ENCODE peak calls at places on chromosomes 6 and 20, in ten cellular contexts. P is A549; O is caudate nucleus; J is amniotic epithelial cell; N is kidney; T is GM04504; B is activated naive CD8-positive, alpha-beta T cell treated with anti-CD3 and anti-CD28 coated beads, Interleukin-2, amount 50 U/mL, for 24 hours; H is NCI-H510A treated with DMSO at 0.1 percent for 48 hours; I is NCI-H2171; Z is cardiac muscle cell. E is an unnamed sample.

GRCh38 chr20:19335916-19336315 is 123.5 kb downstream of the SLC24A3 start:
- DNase-seq in N (no peak), J (no peak), P (no peak), T (no peak), H (no peak), I (no peak), B (no peak), Z (no peak), O (no peak), E (no peak)

GRCh38 chr6:33761922-33762629 is 15.4 kb upstream of the IP6K3 start:
- DNase-seq in B (peak), Z (peak), J (peak), N (peak), I (no peak), P (peak), T (no peak), O (peak), H (peak), E (peak)

GRCh38 chr6:105740946-105741605 is 338.2 kb upstream of the PREP start:
- DNase-seq in H (no peak), O (no peak), Z (no peak), B (no peak), P (no peak), I (no peak), T (no peak), J (no peak), N (no peak), E (no peak)

GRCh38 chr20:17449039-17449438 is 82.1 kb downstream of the BFSP1 start:
- DNase-seq in J (no peak), P (no peak), I (no peak), T (no peak), O (no peak), N (no peak), Z (no peak), B (no peak), H (no peak), E (no peak)

GRCh38 chr20:46087161-46087560 is 2.6 kb downstream of the NCOA5 start:
- DNase-seq in P (no peak), B (no peak), O (no peak), J (peak), I (no peak), H (no peak), N (no peak), Z (peak), T (no peak), E (peak)

GRCh38 chr6:166998256-166999144 is 697 bp upstream of the CEP43 start:
- DNase-seq in Z (no peak), P (no peak), I (no peak), T (no peak), B (peak), N (peak), O (no peak), J (no peak), H (no peak), E (no peak)

GRCh38 chr6:8527818-8528217 is 92.5 kb upstream of the SLC35B3 start:
- DNase-seq in N (no peak), B (no peak), T (no peak), O (no peak), Z (no peak), I (no peak), H (no peak), P (no peak), J (no peak), E (no peak)

GRCh38 chr6:33927551-33927950 is 123.7 kb upstream of the MLN start:
- DNase-seq in Z (peak), O (no peak), T (peak), I (no peak), P (no peak), J (peak), N (no peak), H (no peak), B (no peak), E (no peak)

GRCh38 chr6:113854531-113855499 is 2.3 kb upstream of the MARCKS start:
- DNase-seq in I (peak), H (peak), B (peak), J (peak), N (peak), T (peak), P (peak), Z (peak), O (peak), E (no peak)

GRCh38 chr6:106973841-106974336 is 640 bp downstream of the CD24 start:
- DNase-seq in N (peak), O (no peak), J (no peak), T (no peak), I (peak), P (peak), Z (no peak), H (no peak), B (no peak), E (no peak)

GRCh38 chr6:112931835-112932234 is 584.7 kb downstream of the RFPL4B start:
- DNase-seq in Z (peak), B (no peak), O (no peak), I (no peak), T (peak), J (no peak), H (no peak), N (no peak), P (no peak), E (no peak)

GRCh38 chr6:109743739-109744138 is 52.6 kb downstream of the FIG4 start:
- DNase-seq in B (no peak), I (no peak), Z (peak), O (no peak), J (peak), N (no peak), P (no peak), T (peak), H (no peak), E (no peak)